ENCODE peak calls at places on chromosome 18, in four cellular contexts. I, P, W and U are unnamed samples.

GRCh38 chr18:57898506-57899124 is 95.5 kb upstream of the ATP8B1 start:
- DNase-seq in I (peak), P (no peak), W (no peak), U (peak)

GRCh38 chr18:60549338-60549960 is 176.9 kb upstream of the MC4R start:
- DNase-seq in I (peak), P (no peak), W (no peak), U (peak)

GRCh38 chr18:10661333-10661732 is 135.5 kb downstream of the NAPG start:
- DNase-seq in I (peak), P (peak), W (no peak), U (peak)

GRCh38 chr18:53534695-53535094 is 689.8 kb downstream of the MBD2 start:
- DNase-seq in I (no peak), P (no peak), W (no peak), U (no peak)

GRCh38 chr18:1848716-1849115 is 722.6 kb downstream of the METTL4 start:
- DNase-seq in I (no peak), P (peak), W (no peak), U (peak)

GRCh38 chr18:76126327-76126726 is 368.7 kb downstream of the ZNF516 start:
- DNase-seq in I (no peak), P (no peak), W (no peak), U (no peak)

GRCh38 chr18:51337406-51337805 is 139.9 kb upstream of the MEX3C start:
- DNase-seq in I (peak), P (no peak), W (no peak), U (no peak)

GRCh38 chr18:67608909-67609308 is 92.4 kb upstream of the DSEL start:
- DNase-seq in I (peak), P (no peak), W (no peak), U (no peak)

GRCh38 chr18:7535436-7536190 is 31.5 kb upstream of the PTPRM start:
- DNase-seq in I (no peak), P (peak), W (no peak), U (peak)

GRCh38 chr18:75551071-75551470 is 123.6 kb upstream of the SMIM21 start:
- DNase-seq in I (no peak), P (no peak), W (no peak), U (no peak)

GRCh38 chr18:44954256-44954655 is 273.6 kb downstream of the SETBP1 start:
- DNase-seq in I (no peak), P (no peak), W (no peak), U (no peak)

GRCh38 chr18:57429607-57430165 is 5.5 kb upstream of the ONECUT2 start:
- DNase-seq in I (no peak), P (no peak), W (no peak), U (no peak)

GRCh38 chr18:43170586-43170985 is 55.1 kb upstream of the RIT2 start:
- DNase-seq in I (no peak), P (no peak), W (no peak), U (no peak)

GRCh38 chr18:67966224-67966623 is 449.7 kb upstream of the DSEL start:
- DNase-seq in I (no peak), P (no peak), W (no peak), U (no peak)

GRCh38 chr18:41371718-41372117 is 583.3 kb upstream of the PIK3C3 start:
- DNase-seq in I (peak), P (no peak), W (no peak), U (no peak)

GRCh38 chr18:56841836-56842235 is 190.7 kb downstream of the WDR7 start:
- DNase-seq in I (no peak), P (no peak), W (no peak), U (peak)

GRCh38 chr18:80042785-80043184 is 8.6 kb downstream of the RBFA start:
- DNase-seq in I (no peak), P (no peak), W (no peak), U (no peak)

GRCh38 chr18:59783138-59783537 is 85.9 kb upstream of the CCBE1 start:
- DNase-seq in I (peak), P (no peak), W (peak), U (peak)

GRCh38 chr18:55338955-55339662 is 248.9 kb downstream of the TCF4 start:
- DNase-seq in I (no peak), P (no peak), W (no peak), U (peak)
- TF ChIP-seq CTCF in I (peak), P (no peak), W (no peak), U (no peak)

GRCh38 chr18:48024009-48024512 is 93.6 kb upstream of the SMAD2 start:
- DNase-seq in I (no peak), P (no peak), W (no peak), U (no peak)

GRCh38 chr18:48024891-48025660 is 94.6 kb upstream of the SMAD2 start:
- DNase-seq in I (no peak), P (no peak), W (no peak), U (no peak)

GRCh38 chr18:48022021-48022420 is 91.6 kb upstream of the SMAD2 start:
- DNase-seq in I (no peak), P (no peak), W (no peak), U (no peak)

GRCh38 chr18:48022531-48023330 is 92.3 kb upstream of the SMAD2 start:
- DNase-seq in I (peak), P (peak), W (peak), U (peak)

DNA sequence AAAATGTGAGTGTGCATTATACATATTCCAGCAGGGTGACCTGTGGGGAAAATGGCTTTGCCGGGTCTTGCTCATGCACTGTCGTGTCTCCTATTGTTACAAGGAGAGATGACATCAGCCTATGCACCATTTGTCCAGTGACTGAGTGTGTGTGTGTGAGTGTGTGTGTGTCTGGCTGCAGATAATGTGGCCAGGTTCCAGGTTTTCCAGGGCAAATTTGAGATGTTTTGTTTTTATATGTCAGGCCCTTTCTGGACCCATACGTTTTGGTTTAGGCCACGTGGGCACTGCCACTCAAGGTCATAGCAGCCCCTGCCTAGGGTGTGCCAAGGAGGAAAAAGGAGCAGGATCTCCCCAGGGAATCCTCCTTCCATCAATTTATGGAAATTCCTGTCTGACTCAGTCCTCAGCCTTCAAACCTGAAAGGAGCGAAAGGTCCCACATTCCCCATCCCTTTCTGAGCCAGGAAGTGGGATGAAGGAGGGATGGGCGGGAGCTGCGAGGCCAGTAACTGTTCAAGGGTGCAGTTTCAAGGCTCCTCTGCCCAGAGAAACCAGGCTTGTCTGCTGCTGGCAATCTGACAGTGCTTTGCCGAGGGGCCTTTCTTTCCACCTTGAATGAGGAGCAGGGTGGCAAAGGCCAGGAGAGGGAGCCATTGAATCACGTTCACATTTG is 93.0 kb upstream of the SMAD2 start:
- DNase-seq in I (peak), P (peak), W (no peak), U (peak)
- TF ChIP-seq CTCF in I (peak), P (peak), W (peak), U (peak)

GRCh38 chr18:35588995-35589394 is 7.5 kb downstream of the GALNT1 start:
- DNase-seq in I (no peak), P (no peak), W (no peak), U (no peak)
- TF ChIP-seq CTCF in I (no peak), P (no peak), W (peak), U (no peak)

DNA sequence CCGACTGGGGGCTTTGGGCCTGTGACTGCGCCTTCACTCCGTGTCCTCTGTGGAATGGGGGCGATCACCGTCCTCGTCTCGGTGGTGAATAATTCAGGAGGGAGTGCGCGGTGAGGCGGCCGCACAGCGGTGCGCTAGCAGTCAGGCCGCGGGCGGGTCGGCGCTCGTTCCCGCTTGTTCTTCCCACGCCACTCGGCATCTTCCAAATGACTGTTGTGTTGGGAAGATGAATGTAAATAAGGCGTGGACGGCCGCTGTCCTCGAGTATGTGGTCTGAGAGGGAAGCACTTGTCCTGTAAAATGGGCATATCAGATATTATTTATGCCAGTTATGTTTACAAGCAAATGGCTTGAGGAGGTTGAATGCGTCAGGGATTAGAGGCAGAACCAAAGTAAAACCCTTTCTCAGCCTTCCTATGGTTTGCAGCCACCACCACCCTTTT is 607 bp upstream of the VPS4B start:
- DNase-seq in I (no peak), P (no peak), W (no peak), U (peak)
- TF ChIP-seq CTCF in I (no peak), P (no peak), W (no peak), U (no peak)

GRCh38 chr18:49899647-49900330 is 86.5 kb upstream of the ACAA2 start:
- DNase-seq in I (no peak), P (no peak), W (no peak), U (no peak)
- TF ChIP-seq CTCF in I (no peak), P (no peak), W (no peak), U (no peak)